ENCODE peak calls at places on chromosomes 4 and X, in nine cellular contexts. One of them, this sample, is unnamed. For H3K27me3, the result is how much of the 10 kb centered on the place peaks cover.

GRCh38 chr4:90349632-90350031 is 222.4 kb downstream of the CCSER1 start:
- DNase-seq in HepG2: no peak
- DNase-seq in thyroid gland: no peak
- DNase-seq in transverse colon: no peak
- DNase-seq in heart left ventricle: no peak
- DNase-seq in right lobe of liver: no peak
- DNase-seq in sigmoid colon: no peak
- DNase-seq in spleen: no peak
- DNase-seq in body of pancreas: no peak
- DNase-seq in this sample: no peak

GRCh38 chr4:148273501-148273986 is 168.7 kb downstream of the NR3C2 start:
- DNase-seq in heart left ventricle: peak
- DNase-seq in spleen: no peak
- DNase-seq in right lobe of liver: peak
- DNase-seq in thyroid gland: peak
- DNase-seq in HepG2: no peak
- DNase-seq in transverse colon: no peak
- DNase-seq in sigmoid colon: no peak
- DNase-seq in body of pancreas: peak
- DNase-seq in this sample: peak

GRCh38 chr4:105605493-105605892 is 53.1 kb downstream of the ARHGEF38 start:
- DNase-seq in spleen: no peak
- DNase-seq in right lobe of liver: no peak
- DNase-seq in sigmoid colon: no peak
- DNase-seq in body of pancreas: no peak
- DNase-seq in thyroid gland: no peak
- DNase-seq in transverse colon: no peak
- DNase-seq in heart left ventricle: no peak
- DNase-seq in HepG2: no peak
- DNase-seq in this sample: no peak

GRCh38 chr4:23789765-23790164 is 100.1 kb downstream of the PPARGC1A start:
- DNase-seq in spleen: no peak
- DNase-seq in transverse colon: no peak
- DNase-seq in body of pancreas: peak
- DNase-seq in sigmoid colon: peak
- DNase-seq in thyroid gland: peak
- DNase-seq in right lobe of liver: no peak
- DNase-seq in HepG2: peak
- DNase-seq in heart left ventricle: peak
- DNase-seq in this sample: peak

GRCh38 chr4:147518086-147518485 is 37.2 kb downstream of the EDNRA start:
- DNase-seq in body of pancreas: no peak
- DNase-seq in sigmoid colon: no peak
- DNase-seq in HepG2: no peak
- DNase-seq in spleen: no peak
- DNase-seq in thyroid gland: no peak
- DNase-seq in transverse colon: no peak
- DNase-seq in heart left ventricle: no peak
- DNase-seq in right lobe of liver: no peak
- DNase-seq in this sample: no peak

GRCh38 chr4:177547985-177548384 is 105.7 kb upstream of the AGA start:
- DNase-seq in thyroid gland: no peak
- DNase-seq in transverse colon: no peak
- DNase-seq in right lobe of liver: no peak
- DNase-seq in body of pancreas: no peak
- DNase-seq in HepG2: no peak
- DNase-seq in sigmoid colon: no peak
- DNase-seq in heart left ventricle: no peak
- DNase-seq in spleen: no peak
- DNase-seq in this sample: no peak

GRCh38 chr4:181372014-181372413 is 871.2 kb upstream of the TENM3 start:
- DNase-seq in heart left ventricle: no peak
- DNase-seq in transverse colon: no peak
- DNase-seq in right lobe of liver: no peak
- DNase-seq in body of pancreas: no peak
- DNase-seq in sigmoid colon: no peak
- DNase-seq in HepG2: no peak
- DNase-seq in thyroid gland: no peak
- DNase-seq in spleen: no peak
- DNase-seq in this sample: no peak

GRCh38 chr4:85860066-85860465 is 385.1 kb downstream of the ARHGAP24 start:
- DNase-seq in right lobe of liver: no peak
- DNase-seq in heart left ventricle: no peak
- DNase-seq in sigmoid colon: no peak
- DNase-seq in thyroid gland: no peak
- DNase-seq in body of pancreas: no peak
- DNase-seq in transverse colon: no peak
- DNase-seq in HepG2: no peak
- DNase-seq in spleen: no peak
- DNase-seq in this sample: no peak

GRCh38 chr4:164501074-164501473 is 252.9 kb upstream of the SMIM31 start:
- DNase-seq in body of pancreas: no peak
- DNase-seq in right lobe of liver: no peak
- DNase-seq in thyroid gland: no peak
- DNase-seq in heart left ventricle: no peak
- DNase-seq in spleen: no peak
- DNase-seq in HepG2: no peak
- DNase-seq in sigmoid colon: no peak
- DNase-seq in transverse colon: no peak
- DNase-seq in this sample: no peak

GRCh38 chrX:689983-690382 is 59.4 kb downstream of the SHOX start:
- DNase-seq in spleen: no peak
- DNase-seq in body of pancreas: no peak
- DNase-seq in heart left ventricle: no peak
- DNase-seq in transverse colon: no peak
- DNase-seq in thyroid gland: no peak
- DNase-seq in sigmoid colon: no peak
- DNase-seq in right lobe of liver: no peak
- DNase-seq in HepG2: no peak
- DNase-seq in this sample: no peak

GRCh38 chrX:56785442-56785841 is 56.4 kb downstream of the NBDY start:
- DNase-seq in transverse colon: peak
- DNase-seq in body of pancreas: no peak
- DNase-seq in right lobe of liver: peak
- DNase-seq in heart left ventricle: no peak
- DNase-seq in HepG2: no peak
- DNase-seq in thyroid gland: no peak
- DNase-seq in spleen: peak
- DNase-seq in sigmoid colon: peak
- DNase-seq in this sample: no peak

GRCh38 chr4:78457751-78458150 is 93.8 kb upstream of the ANXA3 start:
- DNase-seq in transverse colon: no peak
- DNase-seq in heart left ventricle: no peak
- DNase-seq in thyroid gland: no peak
- DNase-seq in body of pancreas: no peak
- DNase-seq in right lobe of liver: no peak
- DNase-seq in HepG2: no peak
- DNase-seq in sigmoid colon: no peak
- DNase-seq in spleen: no peak
- DNase-seq in this sample: no peak

GRCh38 chr4:102438873-102439614 is 62.1 kb upstream of the NFKB1 start:
- DNase-seq in body of pancreas: no peak
- DNase-seq in transverse colon: no peak
- DNase-seq in heart left ventricle: no peak
- DNase-seq in right lobe of liver: no peak
- DNase-seq in HepG2: peak
- DNase-seq in thyroid gland: no peak
- DNase-seq in sigmoid colon: no peak
- DNase-seq in spleen: no peak
- DNase-seq in this sample: peak

DNA sequence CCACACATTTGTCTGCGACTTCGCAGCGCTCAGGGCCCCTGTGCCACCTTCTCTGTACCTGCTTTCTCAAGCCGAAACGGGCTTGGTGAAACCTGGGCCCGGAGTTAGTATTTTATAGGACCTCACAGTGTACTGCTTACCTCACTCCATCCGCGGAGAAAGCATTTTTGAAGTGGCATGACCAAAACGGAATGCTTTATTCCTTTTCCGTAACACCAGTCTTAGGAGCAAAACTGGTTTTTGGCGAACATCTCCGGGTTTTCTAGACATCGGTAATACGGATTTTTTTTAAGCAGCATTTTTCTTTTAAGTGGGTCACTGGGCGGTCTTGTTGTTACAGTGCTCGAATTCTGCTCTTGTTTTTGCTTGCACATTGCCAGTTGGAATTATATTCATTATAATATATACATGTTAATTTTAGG is 3.6 kb downstream of the ZIC3 start:
- DNase-seq in spleen: no peak
- DNase-seq in heart left ventricle: no peak
- DNase-seq in sigmoid colon: no peak
- DNase-seq in body of pancreas: no peak
- DNase-seq in HepG2: no peak
- DNase-seq in transverse colon: no peak
- DNase-seq in right lobe of liver: no peak
- DNase-seq in thyroid gland: no peak
- DNase-seq in this sample: no peak
- H3K27me3 ChIP-seq in spleen: half or more
- H3K27me3 ChIP-seq in heart left ventricle: under half
- H3K27me3 ChIP-seq in sigmoid colon: under half
- H3K27me3 ChIP-seq in body of pancreas: under half
- H3K27me3 ChIP-seq in HepG2: under half
- H3K27me3 ChIP-seq in transverse colon: half or more
- H3K27me3 ChIP-seq in right lobe of liver: half or more
- H3K27me3 ChIP-seq in thyroid gland: under half
- H3K27me3 ChIP-seq in this sample: under half

DNA sequence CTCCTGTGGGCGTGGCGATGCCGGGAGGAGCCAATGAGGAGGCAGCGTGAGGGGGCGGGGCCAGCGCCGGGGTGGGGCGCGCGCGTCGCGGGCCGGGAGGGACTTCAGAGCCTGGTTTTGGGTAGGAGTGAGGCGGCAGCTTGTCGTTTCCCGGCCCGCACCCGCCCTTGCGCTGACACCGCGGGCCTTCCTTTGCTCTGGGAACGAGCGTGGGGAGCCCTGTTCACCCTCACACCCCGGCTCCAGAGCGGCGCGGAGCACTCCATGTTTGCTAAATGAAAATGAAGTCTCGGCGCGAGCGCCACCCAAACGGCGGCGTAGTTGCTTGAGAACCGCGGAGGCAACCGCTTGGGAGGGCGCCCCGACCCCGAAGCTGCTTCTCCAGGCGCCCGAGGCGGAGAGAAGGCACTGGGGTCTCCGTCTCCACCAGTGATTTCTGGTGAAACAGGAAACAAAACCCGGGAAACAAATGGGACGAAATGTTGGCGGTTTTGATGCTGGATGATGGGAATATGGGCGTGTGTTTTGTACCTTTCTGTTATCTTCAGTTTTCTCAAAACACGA is 497 bp upstream of the GRPEL1 start:
- DNase-seq in heart left ventricle: no peak
- DNase-seq in spleen: no peak
- DNase-seq in thyroid gland: no peak
- DNase-seq in body of pancreas: no peak
- DNase-seq in right lobe of liver: no peak
- DNase-seq in HepG2: no peak
- DNase-seq in transverse colon: no peak
- DNase-seq in sigmoid colon: no peak
- DNase-seq in this sample: no peak
- TF ChIP-seq POLR2A in heart left ventricle: no peak
- TF ChIP-seq POLR2A in spleen: no peak
- TF ChIP-seq POLR2A in thyroid gland: peak
- TF ChIP-seq POLR2A in body of pancreas: no peak
- TF ChIP-seq POLR2A in right lobe of liver: no peak
- TF ChIP-seq POLR2A in HepG2: no peak
- TF ChIP-seq POLR2A in transverse colon: no peak
- TF ChIP-seq POLR2A in sigmoid colon: no peak
- TF ChIP-seq POLR2A in this sample: peak

DNA sequence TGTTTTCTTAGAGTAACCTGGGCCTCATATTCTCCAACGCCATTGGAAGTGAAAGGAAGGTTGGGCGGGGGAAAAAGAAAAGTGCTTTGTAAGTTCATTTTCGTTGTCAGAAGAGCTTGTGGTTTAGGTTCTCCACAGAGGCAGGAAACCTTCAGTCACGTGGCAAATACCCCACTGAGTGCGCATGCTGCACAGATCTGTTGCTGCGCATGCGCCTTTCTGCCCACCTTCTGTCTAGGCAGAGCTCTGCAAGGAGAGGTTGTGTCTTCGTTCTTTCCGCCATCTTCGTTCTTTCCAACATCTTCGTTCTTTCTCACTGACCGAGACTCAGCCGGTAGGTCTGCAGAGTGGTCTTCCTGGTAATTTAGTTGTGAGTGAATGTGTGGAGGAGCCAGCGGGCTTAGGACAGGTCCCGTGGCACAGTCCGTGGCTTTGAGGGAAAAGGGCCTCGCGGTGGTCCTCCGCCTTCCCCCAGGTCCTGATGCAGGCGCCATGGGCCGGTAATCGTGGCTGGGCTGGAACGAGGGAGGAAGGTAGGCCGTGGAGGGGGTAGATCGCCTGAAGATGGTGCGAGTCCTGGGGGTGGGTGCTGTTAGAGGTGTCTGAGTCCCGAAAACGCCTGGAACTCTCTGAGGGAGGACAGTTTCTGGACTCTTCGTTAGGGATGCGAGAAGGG is at the start of gene PAGE5:
- DNase-seq in HepG2: no peak
- DNase-seq in right lobe of liver: no peak
- DNase-seq in transverse colon: no peak
- DNase-seq in heart left ventricle: no peak
- DNase-seq in body of pancreas: no peak
- DNase-seq in spleen: peak
- DNase-seq in sigmoid colon: no peak
- DNase-seq in thyroid gland: no peak
- DNase-seq in this sample: no peak
- H3K27me3 ChIP-seq in HepG2: under half
- H3K27me3 ChIP-seq in right lobe of liver: under half
- H3K27me3 ChIP-seq in transverse colon: under half
- H3K27me3 ChIP-seq in heart left ventricle: under half
- H3K27me3 ChIP-seq in body of pancreas: under half
- H3K27me3 ChIP-seq in spleen: under half
- H3K27me3 ChIP-seq in sigmoid colon: under half
- H3K27me3 ChIP-seq in thyroid gland: under half
- H3K27me3 ChIP-seq in this sample: under half

DNA sequence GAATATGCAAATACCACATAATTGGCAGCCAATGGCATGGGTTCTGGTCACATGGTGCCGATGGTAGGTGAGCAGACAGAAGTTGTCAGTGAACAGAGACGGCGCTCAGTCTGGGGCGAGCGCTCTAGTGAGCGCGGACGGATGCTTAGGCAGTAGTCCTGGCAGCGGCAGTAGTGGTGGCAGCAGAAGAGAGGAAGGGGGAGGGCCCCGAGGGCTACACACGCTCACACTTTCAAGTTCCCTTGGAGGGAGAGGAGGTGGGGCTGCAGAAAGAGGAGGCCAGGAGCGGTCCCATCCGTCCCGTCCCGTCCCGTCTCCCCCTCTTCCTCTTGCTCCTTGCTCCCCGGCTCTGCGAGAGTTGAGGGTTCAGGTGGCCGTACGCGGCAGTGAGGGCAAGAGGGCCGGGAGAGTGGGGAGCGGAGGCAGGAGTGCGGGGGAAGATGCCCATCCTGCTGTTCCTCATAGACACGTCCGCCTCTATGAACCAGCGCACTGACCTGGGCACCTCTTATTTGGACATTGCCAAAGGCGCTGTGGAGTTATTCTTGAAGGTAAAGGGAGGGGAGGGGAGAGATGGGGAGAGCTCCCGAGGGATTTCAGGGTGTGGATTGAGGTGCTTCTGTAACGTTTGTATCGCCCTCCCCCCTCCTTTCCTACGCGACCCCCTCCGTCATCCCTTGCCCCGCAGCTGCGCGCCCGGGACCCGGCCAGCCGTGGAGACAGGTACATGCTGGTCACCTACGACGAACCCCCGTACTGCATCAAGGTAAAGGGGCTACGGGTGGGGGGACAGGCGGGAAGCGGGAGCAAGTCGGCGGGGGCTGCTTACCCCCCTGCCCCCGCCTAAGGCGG is at the start of gene INTS6L:
- DNase-seq in thyroid gland: peak
- DNase-seq in sigmoid colon: peak
- DNase-seq in spleen: peak
- DNase-seq in HepG2: no peak
- DNase-seq in right lobe of liver: peak
- DNase-seq in transverse colon: peak
- DNase-seq in heart left ventricle: peak
- DNase-seq in body of pancreas: peak
- DNase-seq in this sample: peak
- TF ChIP-seq POLR2A in thyroid gland: peak
- TF ChIP-seq POLR2A in sigmoid colon: peak
- TF ChIP-seq POLR2A in spleen: peak
- TF ChIP-seq POLR2A in HepG2: no peak
- TF ChIP-seq POLR2A in right lobe of liver: peak
- TF ChIP-seq POLR2A in transverse colon: peak
- TF ChIP-seq POLR2A in heart left ventricle: peak
- TF ChIP-seq POLR2A in body of pancreas: peak
- TF ChIP-seq POLR2A in this sample: peak